ENCODE peak calls at places on chromosomes 11 and 22, in four cellular contexts. F is A549, H is WTC11, Q is HepG2. V is an unnamed sample.

GRCh38 chr11:82869657-82870056 is 30.6 kb downstream of the PRCP start:
- DNase-seq in Q (no peak), F (no peak), H (no peak), V (no peak)

GRCh38 chr11:76269247-76269646 is 62.9 kb upstream of the WNT11 start:
- DNase-seq in Q (no peak), H (no peak), F (no peak), V (no peak)

GRCh38 chr11:17979770-17980371 is 33.0 kb downstream of the SERGEF start:
- DNase-seq in H (peak), Q (peak), F (peak), V (peak)

GRCh38 chr11:2670541-2671100 is 29.2 kb downstream of the KCNQ1OT1 start:
- DNase-seq in F (no peak), H (no peak), Q (no peak), V (no peak)

GRCh38 chr11:117462848-117463247 is 135.2 kb downstream of the CEP164 start:
- DNase-seq in H (no peak), F (no peak), Q (no peak), V (no peak)

GRCh38 chr11:12087075-12087775 is 23.2 kb upstream of the MICAL2 start:
- DNase-seq in H (no peak), F (peak), Q (no peak), V (no peak)

GRCh38 chr22:34306361-34306760 is 386.1 kb upstream of the LARGE1 start:
- DNase-seq in F (no peak), H (no peak), Q (no peak), V (no peak)

GRCh38 chr22:42611076-42611475 is 3.6 kb downstream of the POLDIP3 start:
- DNase-seq in H (no peak), F (no peak), Q (no peak), V (no peak)

GRCh38 chr11:119671561-119672015 is 57.4 kb downstream of the NECTIN1 start:
- DNase-seq in Q (no peak), H (no peak), F (no peak), V (no peak)

GRCh38 chr11:35170503-35170902 is 31.5 kb downstream of the CD44 start:
- DNase-seq in Q (no peak), F (no peak), H (no peak), V (no peak)

GRCh38 chr11:67616431-67617242 is 9.9 kb downstream of the NDUFV1 start:
- DNase-seq in H (no peak), Q (no peak), F (no peak), V (no peak)

GRCh38 chr22:17213976-17214375 is 5.3 kb downstream of the ADA2 start:
- DNase-seq in F (peak), Q (peak), H (peak), V (peak)

GRCh38 chr22:47862394-47862793 is 1099.9 kb downstream of the TBC1D22A start:
- DNase-seq in H (no peak), Q (no peak), F (no peak), V (no peak)

GRCh38 chr22:40238425-40239344 is 61.0 kb downstream of the TNRC6B start:
- DNase-seq in H (no peak), Q (no peak), F (peak), V (no peak)

GRCh38 chr11:131913267-131913666 is 542.9 kb downstream of the NTM start:
- DNase-seq in Q (no peak), F (no peak), H (no peak), V (no peak)

GRCh38 chr22:49517211-49517610 is 310.5 kb downstream of the BRD1 start:
- DNase-seq in F (no peak), H (no peak), Q (no peak), V (no peak)

GRCh38 chr22:46140989-46141928 is 9.1 kb upstream of the PPARA start:
- DNase-seq in Q (no peak), H (peak), F (no peak), V (no peak)

GRCh38 chr22:20885557-20886323 is 26.9 kb downstream of the SNAP29 start:
- DNase-seq in Q (peak), H (peak), F (peak), V (peak)

GRCh38 chr22:32457031-32457430 is 7.2 kb downstream of the BPIFC start:
- DNase-seq in F (no peak), Q (no peak), H (no peak), V (no peak)

DNA sequence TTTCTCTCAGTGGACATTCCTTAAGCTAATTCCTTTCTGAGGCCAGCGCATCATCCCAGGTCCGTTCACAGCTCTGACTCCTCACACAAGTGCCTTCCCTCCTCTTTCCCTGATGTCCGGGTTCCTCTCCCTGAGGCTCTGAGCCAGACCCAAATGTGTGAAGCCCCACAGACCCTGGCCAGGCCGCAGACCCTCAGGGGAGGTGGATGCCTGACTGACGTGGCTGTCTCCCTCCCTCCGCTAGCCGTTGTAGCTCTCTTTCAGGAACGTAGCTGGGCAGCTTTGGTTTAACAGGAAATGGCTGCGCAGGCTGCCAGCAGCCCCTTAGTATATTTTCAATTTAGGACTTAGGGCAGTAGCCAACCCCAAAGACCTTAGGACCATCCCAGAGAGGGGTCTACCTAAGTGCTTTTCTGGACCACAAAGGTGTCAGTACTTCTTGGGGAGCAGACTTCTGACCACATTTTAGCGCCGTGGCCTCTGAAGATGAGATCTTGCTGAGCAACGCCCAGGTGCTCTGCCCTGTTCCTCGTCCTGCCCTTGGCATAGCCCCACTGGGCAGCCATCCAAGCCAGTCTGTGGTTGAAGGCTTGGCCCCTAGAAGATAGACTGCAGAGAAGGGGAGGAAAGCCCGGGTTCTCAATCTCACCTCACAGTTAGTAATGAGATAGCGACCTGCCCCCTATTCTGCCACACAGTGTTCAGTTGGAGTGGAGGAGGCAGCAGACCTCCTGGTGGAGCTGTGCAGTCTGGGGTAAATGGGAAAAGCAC is 27.0 kb downstream of the MYBPC3 start:
- DNase-seq in F (no peak), H (no peak), Q (no peak), V (no peak)
- TF ChIP-seq HMGXB4 in F (no peak), H (no peak), Q (no peak), V (no peak)

GRCh38 chr22:41446057-41446501 is 522 bp downstream of the TOB2 start:
- DNase-seq in F (no peak), H (peak), Q (no peak), V (peak)
- TF ChIP-seq HMGXB4 in F (no peak), H (no peak), Q (no peak), V (no peak)

GRCh38 chr11:118621071-118621815 is 13.8 kb downstream of the PHLDB1 start:
- DNase-seq in F (no peak), Q (peak), H (peak), V (peak)

GRCh38 chr11:118618115-118618990 is 10.9 kb downstream of the PHLDB1 start:
- DNase-seq in H (no peak), F (no peak), Q (no peak), V (no peak)

GRCh38 chr11:118620529-118621070 is 13.2 kb downstream of the PHLDB1 start:
- DNase-seq in Q (peak), H (no peak), F (no peak), V (peak)

GRCh38 chr11:118619444-118620205 is 12.2 kb downstream of the PHLDB1 start:
- DNase-seq in F (peak), Q (no peak), H (no peak), V (no peak)

DNA sequence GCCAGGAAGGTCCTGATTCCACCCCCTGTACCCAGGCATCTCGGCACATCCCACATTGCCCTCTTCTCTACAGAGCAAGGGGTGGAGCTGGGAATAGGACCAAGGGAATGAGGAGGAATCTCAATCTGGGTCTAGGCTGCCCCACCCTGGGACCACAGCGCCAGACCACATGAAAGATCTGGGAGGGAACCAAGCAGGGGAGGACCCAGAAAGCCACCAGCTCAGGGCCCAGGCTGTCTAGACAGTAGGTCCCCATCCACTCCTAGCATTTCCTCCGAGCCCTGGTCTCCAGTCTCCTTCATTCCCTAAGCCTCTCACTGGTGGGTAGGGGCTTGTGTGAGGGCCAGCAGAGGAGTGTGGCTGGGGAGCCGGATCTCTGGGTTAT is 11.6 kb downstream of the PHLDB1 start:
- DNase-seq in Q (no peak), H (no peak), F (no peak), V (no peak)
- TF ChIP-seq HMGXB4 in Q (no peak), H (no peak), F (no peak), V (no peak)

GRCh38 chr11:102985850-102986249 is 30.3 kb upstream of the MMP13 start:
- DNase-seq in H (no peak), Q (no peak), F (no peak), V (no peak)

GRCh38 chr11:102989379-102990047 is 34.0 kb upstream of the MMP13 start:
- DNase-seq in Q (no peak), H (no peak), F (no peak), V (no peak)

GRCh38 chr11:102990145-102990544 is 34.6 kb upstream of the MMP13 start:
- DNase-seq in F (no peak), H (no peak), Q (no peak), V (no peak)

GRCh38 chr11:102983491-102983890 is 28.0 kb upstream of the MMP13 start:
- DNase-seq in H (no peak), Q (no peak), F (no peak), V (no peak)

DNA sequence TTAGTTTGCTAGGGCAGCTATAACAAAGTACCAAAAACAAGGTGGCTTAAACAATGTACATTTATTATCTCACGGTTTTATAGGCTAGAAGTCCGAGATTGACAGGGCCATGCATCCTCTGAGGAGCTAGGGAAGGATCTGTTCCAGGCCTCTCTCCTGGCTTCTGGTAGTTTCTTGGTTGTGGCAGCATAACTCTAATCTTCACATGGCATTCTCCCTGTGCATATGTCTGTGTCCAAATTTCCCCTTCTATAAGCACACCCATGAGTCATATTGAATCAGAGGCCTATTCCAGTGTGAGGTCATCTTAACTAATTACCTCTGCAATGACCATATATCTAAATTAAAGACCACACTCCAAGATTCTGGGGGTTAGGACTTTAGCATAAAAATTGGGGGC is 31.3 kb upstream of the MMP13 start:
- DNase-seq in F (no peak), Q (no peak), H (no peak), V (no peak)
- TF ChIP-seq HMGXB4 in F (no peak), Q (no peak), H (no peak), V (no peak)

DNA sequence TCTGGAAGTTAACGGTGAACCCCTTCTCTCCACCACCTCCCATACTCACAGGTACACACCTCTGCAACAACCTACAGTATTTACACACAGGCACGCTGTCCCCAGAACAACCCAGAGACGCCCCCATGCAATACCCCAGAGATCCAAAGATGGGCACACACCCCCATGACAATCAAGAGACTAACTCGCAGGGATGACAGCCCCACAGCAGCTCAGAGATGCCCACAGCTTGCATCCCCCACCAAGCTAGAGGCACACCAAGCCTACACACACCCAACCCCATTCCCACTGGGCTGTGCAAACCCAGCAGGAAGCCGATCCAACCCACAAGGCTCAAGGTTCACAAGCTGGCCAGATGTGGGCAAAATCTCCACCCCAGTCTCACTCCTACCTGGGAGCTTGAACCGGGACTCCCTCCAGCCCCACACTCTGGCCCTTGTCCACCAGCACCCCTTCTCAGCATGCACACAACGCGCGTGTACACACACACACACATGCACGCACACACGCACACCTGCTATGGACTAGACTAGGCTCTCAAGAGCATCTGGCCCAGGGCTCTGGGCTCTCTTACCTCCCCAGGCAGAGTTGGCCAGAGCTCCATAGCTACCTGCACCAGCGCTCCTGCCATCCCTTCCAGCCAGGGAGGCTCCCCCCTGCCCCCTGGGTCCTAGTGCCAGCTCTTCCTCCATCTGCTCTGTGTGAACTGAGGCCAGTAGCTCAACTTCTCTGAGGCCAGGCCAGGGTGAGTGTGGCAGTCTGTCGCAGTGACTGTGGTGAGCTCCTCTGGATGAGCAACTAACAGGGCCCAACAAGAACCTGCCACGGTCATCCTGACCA is 11.5 kb downstream of the STARD10 start:
- DNase-seq in H (peak), Q (peak), F (no peak), V (no peak)
- TF ChIP-seq HMGXB4 in H (no peak), Q (no peak), F (no peak), V (no peak)

DNA sequence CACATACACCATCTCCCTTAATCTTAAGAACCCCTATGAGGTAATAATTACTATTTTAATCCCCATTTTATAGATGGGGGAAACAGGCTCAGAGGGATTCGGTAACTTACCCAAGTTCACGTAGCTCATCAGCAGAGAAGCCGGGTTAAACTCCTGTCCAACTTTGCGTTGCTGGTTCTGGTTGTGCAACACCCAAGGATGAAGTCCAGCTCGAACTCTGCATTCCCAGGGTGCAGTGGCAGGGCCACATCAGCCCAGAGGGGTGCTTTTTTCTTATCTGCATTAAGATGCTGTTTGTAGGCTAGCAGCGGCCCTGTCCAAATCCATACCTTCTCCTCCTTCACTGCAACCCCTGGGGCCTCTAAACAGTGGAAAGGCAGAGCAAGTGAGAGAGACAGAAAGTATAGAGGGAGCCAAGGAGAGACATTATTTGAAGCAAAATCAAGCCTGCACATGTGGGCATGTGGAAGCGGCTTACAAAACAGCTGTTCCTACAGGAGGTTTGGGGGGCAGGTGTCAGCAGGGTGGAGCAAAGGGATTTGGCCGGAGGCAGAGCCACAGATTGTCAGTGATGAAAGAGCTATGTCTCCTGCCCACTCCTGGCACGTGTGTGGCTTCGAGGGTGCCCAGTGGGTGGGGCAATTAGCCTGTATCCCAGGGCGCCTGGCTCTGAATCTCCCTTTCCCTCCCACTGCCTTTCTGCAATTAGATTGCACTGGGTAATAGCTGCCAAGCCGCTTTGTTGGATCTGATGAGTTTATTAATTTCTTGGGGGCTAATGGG is 129.5 kb upstream of the TBCEL start:
- DNase-seq in F (no peak), H (no peak), Q (no peak), V (no peak)
- TF ChIP-seq HMGXB4 in F (no peak), H (no peak), Q (no peak), V (no peak)

DNA sequence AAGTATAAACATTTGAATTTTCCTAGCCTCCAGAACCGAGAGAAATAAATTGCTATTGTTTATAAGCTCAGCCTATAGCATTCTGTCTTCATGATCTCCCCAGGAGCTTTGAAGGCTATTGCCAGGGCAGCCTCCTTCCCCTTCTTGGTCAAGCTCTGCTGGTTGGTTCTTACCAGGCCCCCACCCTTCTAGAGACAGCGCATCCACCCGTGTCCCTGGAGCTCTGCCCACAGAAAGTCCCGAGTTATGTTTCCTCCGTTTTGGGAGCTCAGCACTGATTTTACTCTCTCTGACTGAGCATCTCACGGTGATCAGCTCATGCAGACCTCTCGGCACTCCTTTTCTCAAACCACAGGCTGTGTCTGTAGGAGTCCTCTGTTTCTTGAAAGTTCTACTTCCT is 123.8 kb upstream of the SORL1-AS1 start:
- DNase-seq in Q (no peak), H (no peak), F (no peak), V (no peak)
- TF ChIP-seq HMGXB4 in Q (no peak), H (no peak), F (no peak), V (no peak)

GRCh38 chr11:86809561-86809960 is 9.2 kb downstream of the PRSS23 start:
- DNase-seq in F (no peak), H (no peak), Q (no peak), V (no peak)

GRCh38 chr11:86807356-86807755 is 7.0 kb downstream of the PRSS23 start:
- DNase-seq in H (no peak), Q (no peak), F (no peak), V (no peak)

GRCh38 chr11:86805873-86806310 is 5.5 kb downstream of the PRSS23 start:
- DNase-seq in Q (no peak), F (no peak), H (no peak), V (no peak)

GRCh38 chr11:86804871-86805415 is 4.6 kb downstream of the PRSS23 start:
- DNase-seq in F (no peak), Q (no peak), H (no peak), V (no peak)

DNA sequence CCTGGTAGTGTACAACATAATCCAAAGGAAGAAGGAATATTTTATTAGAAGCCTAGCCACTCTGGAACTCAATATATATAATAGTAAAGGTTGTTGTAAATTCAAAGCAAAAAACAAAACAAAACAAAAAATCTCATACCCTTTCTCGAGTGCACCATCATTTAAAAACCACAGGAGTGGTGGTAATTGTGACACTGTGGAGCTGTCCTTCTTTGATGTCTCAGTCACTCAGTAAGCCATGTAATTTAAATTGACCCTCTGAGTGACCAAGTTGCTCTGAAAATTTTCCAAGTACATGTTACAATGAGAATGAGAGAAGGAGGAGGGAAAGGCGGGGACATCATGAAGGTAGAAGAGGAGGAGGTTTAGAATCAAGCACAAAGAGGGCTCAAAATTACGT is 6.6 kb downstream of the PRSS23 start:
- DNase-seq in Q (no peak), H (no peak), F (no peak), V (no peak)
- TF ChIP-seq HMGXB4 in Q (no peak), H (no peak), F (no peak), V (no peak)